ENCODE peak calls at places on chromosomes 12 and 14, in six cellular contexts. E is brain microvascular endothelial cell, V is astrocyte of the spinal cord, W is uterus, T is tibial artery, L is lower lobe of right lung. M is an unnamed sample.

GRCh38 chr12:25775968-25776367 is 182.5 kb upstream of the RASSF8 start:
- DNase-seq in E (peak; percentile 71), V (no peak), W (no peak), T (no peak), L (no peak), M (no peak)

GRCh38 chr12:131038961-131039360 is 85.3 kb downstream of the ADGRD1 start:
- DNase-seq in E (no peak), V (no peak), W (no peak), T (no peak), L (peak; percentile 38), M (no peak)

GRCh38 chr14:42804146-42804545 is 1197.5 kb downstream of the LRFN5 start:
- DNase-seq in E (no peak), V (no peak), W (no peak), T (no peak), L (no peak), M (no peak)

GRCh38 chr14:50608302-50608851 is 48.4 kb downstream of the ATL1 start:
- DNase-seq in E (no peak), V (no peak), W (no peak), T (no peak), L (no peak), M (no peak)

GRCh38 chr12:846376-846775 is 94.0 kb downstream of the WNK1 start:
- DNase-seq in E (no peak), V (no peak), W (no peak), T (no peak), L (no peak), M (no peak)

GRCh38 chr12:64931981-64932380 is 107.5 kb downstream of the TBC1D30 start:
- DNase-seq in E (no peak), V (no peak), W (no peak), T (no peak), L (no peak), M (no peak)

GRCh38 chr12:65533177-65533883 is 254.8 kb downstream of the MSRB3 start:
- DNase-seq in E (no peak), V (peak; percentile 64), W (no peak), T (no peak), L (no peak), M (no peak)

GRCh38 chr14:75906680-75907280 is 75.0 kb downstream of the TGFB3 start:
- DNase-seq in E (peak; percentile 48), V (peak; percentile 69), W (peak; percentile 63), T (no peak), L (no peak), M (no peak)

GRCh38 chr14:70130498-70130897 is 58.3 kb downstream of the SLC8A3 start:
- DNase-seq in E (no peak), V (no peak), W (no peak), T (no peak), L (no peak), M (no peak)

GRCh38 chr14:60640859-60641721 is 8.2 kb downstream of the SIX1 start:
- DNase-seq in E (no peak), V (no peak), W (no peak), T (no peak), L (no peak), M (no peak)

GRCh38 chr14:60641722-60642269 is 7.5 kb downstream of the SIX1 start:
- DNase-seq in E (no peak), V (no peak), W (no peak), T (no peak), L (no peak), M (no peak)

GRCh38 chr14:60643443-60644402 is 5.6 kb downstream of the SIX1 start:
- DNase-seq in E (no peak), V (no peak), W (no peak), T (no peak), L (no peak), M (peak; percentile 46)

GRCh38 chr14:60642790-60643397 is 6.4 kb downstream of the SIX1 start:
- DNase-seq in E (no peak), V (no peak), W (no peak), T (no peak), L (no peak), M (no peak)

GRCh38 chr14:60642270-60642789 is 6.9 kb downstream of the SIX1 start:
- DNase-seq in E (no peak), V (no peak), W (no peak), T (no peak), L (no peak), M (no peak)
- TF ChIP-seq CTCF in E (no peak), V (no peak), W (no peak), T (no peak), L (no peak), M (no peak)

DNA sequence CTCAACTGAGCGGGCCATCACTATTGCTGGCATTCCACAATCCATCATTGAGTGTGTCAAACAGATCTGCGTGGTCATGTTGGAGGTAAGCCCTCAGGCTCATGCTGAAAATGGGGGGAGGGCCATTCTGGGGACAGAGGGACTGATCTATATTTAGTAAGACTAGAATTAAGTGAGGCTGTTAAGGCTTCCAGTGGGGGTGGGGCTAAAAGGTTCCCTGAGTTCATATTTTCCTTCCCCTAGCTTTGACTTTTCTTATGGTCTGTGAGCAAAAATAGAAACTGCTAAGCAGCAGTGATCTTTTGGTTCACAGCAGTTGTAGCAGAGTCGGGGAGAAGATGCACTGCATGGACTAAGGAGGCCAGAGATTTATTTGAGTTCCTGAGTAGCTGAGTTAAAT is 9.2 kb downstream of the PCBP2 start:
- DNase-seq in E (no peak), V (no peak), W (no peak), T (no peak), L (no peak), M (no peak)
- H3K4me3 ChIP-seq in E (no peak overlapping the region), V (no peak overlapping the region), W (no peak overlapping the region), T (no peak overlapping the region), L (no peak overlapping the region), M (no peak overlapping the region)

GRCh38 chr12:30756074-30756473 is 1.3 kb upstream of the CAPRIN2 start:
- DNase-seq in E (no peak), V (no peak), W (peak; percentile 13), T (no peak), L (no peak), M (no peak)
- TF ChIP-seq CTCF in E (no peak), V (no peak), W (no peak), T (no peak), L (no peak), M (no peak)

GRCh38 chr12:18970603-18971002 is 158.9 kb upstream of the PLEKHA5 start:
- DNase-seq in E (no peak), V (no peak), W (no peak), T (no peak), L (no peak), M (no peak)
- H3K4me3 ChIP-seq in E (no peak overlapping the region), V (no peak overlapping the region), W (no peak overlapping the region), T (no peak overlapping the region), L (no peak overlapping the region), M (no peak overlapping the region)

DNA sequence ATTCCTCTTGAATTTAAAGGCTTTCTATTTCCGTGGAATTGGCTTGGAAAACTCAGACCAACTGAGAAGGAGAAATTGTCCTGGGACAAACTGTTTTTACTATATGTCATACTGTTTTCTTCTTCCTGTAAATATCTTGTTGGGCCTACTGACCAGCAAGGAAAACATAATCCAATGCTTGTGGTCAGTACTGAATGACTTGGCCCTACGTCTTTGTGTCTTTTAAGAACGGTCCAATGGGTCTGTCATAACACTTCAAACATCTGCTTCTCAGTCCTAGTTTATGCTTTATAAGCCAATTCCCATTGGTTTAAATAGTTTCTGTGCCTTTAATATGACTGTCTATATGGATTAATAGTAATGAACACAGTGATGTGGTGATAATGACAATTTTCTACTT is 248.5 kb upstream of the DDHD1 start:
- DNase-seq in E (peak; percentile 9), V (no peak), W (no peak), T (no peak), L (no peak), M (no peak)
- TF ChIP-seq CTCF in E (no peak), V (no peak), W (no peak), T (no peak), L (no peak), M (no peak)

GRCh38 chr14:100386121-100386520 is 63.0 kb downstream of the SLC25A47 start:
- DNase-seq in E (no peak), V (no peak), W (no peak), T (no peak), L (no peak), M (no peak)

GRCh38 chr14:100386846-100387245 is 63.7 kb downstream of the SLC25A47 start:
- DNase-seq in E (no peak), V (no peak), W (no peak), T (no peak), L (no peak), M (no peak)

GRCh38 chr14:100389497-100390104 is 66.5 kb downstream of the SLC25A47 start:
- DNase-seq in E (no peak), V (no peak), W (no peak), T (no peak), L (no peak), M (no peak)

GRCh38 chr14:100387450-100387849 is 64.3 kb downstream of the SLC25A47 start:
- DNase-seq in E (no peak), V (no peak), W (no peak), T (no peak), L (no peak), M (no peak)

DNA sequence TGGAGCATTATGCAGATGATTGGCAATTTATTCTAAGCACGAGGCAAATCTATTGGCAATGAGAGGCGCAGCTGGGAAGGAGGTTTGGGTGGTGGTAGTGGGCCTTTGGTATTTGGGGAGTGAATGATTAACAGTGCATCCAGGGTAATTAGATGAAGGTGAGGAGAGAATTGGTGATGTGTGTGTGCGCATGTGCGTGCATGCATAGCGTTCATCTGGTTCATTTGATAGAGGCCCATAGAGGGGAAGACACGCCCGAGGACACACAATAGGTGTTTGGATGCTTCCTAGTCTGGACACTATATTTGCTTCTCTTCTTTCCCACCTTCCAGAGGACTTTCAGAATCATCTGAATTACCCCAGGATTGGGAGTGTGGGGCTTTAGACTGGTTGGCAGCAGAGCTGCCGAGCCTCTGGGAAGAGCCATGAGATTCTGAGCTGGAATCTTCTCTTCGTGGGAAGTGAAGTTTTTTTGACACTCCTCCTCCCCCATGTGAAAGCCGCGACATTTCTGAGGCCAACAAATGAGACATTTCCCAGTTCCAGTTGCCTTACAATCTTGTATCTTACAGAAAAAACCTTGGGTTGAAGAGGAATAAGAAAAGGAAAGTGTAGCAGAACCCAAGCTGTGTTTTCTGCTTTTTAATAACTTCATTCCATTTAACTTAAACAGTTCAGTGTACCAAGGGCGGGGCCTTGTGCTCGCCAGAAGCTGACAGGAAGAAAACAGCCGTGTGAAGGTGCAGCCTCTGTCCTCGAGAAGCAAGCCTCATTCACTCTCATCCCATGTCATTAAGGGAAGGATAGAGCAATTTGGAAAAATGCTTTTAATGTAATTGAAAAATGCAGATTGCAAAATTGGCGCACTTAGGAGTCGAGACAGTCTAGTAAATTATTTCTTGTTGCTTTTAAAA is 65.3 kb downstream of the SLC25A47 start:
- DNase-seq in E (no peak), V (no peak), W (no peak), T (no peak), L (no peak), M (no peak)
- H3K4me3 ChIP-seq in E (no peak overlapping the region), V (no peak overlapping the region), W (no peak overlapping the region), T (no peak overlapping the region), L (no peak overlapping the region), M (no peak overlapping the region)